ENCODE peak calls at places on chromosomes 6 and 20, in four cellular contexts. G is GM23248, T is HCT116, X is hepatocyte. M is an unnamed sample.

GRCh38 chr6:67952121-67952520 is 683.0 kb upstream of the ADGRB3 start:
- DNase-seq in T (no peak), X (peak; percentile 4), G (no peak), M (no peak)

GRCh38 chr20:41029150-41029872 is 689 bp downstream of the TOP1 start:
- DNase-seq in G (peak; percentile 67), T (no peak), X (peak; percentile 59), M (peak; percentile 69)

GRCh38 chr6:93896081-93896480 is 476.7 kb upstream of the EPHA7 start:
- DNase-seq in X (no peak), T (no peak), G (no peak), M (no peak)

GRCh38 chr20:48621256-48622078 is 206.3 kb downstream of the PREX1 start:
- DNase-seq in T (no peak), G (peak; percentile 68), X (peak; percentile 42), M (no peak)

GRCh38 chr6:21914121-21914973 is 320.8 kb downstream of the SOX4 start:
- DNase-seq in X (peak; percentile 51), G (no peak), T (no peak), M (no peak)

GRCh38 chr20:51860015-51860882 is 57.9 kb upstream of the SALL4 start:
- DNase-seq in X (peak; percentile 60), T (no peak), G (peak; percentile 82), M (no peak)

GRCh38 chr6:80148220-80148619 is 41.7 kb downstream of the BCKDHB start:
- DNase-seq in G (no peak), X (no peak), T (no peak), M (no peak)

GRCh38 chr20:46088409-46089075 is 1.2 kb downstream of the NCOA5 start:
- DNase-seq in G (peak; percentile 59), X (peak; percentile 28), T (no peak), M (peak; percentile 72)

GRCh38 chr6:91341473-91341872 is 754.6 kb upstream of the MAP3K7 start:
- DNase-seq in X (no peak), G (no peak), T (no peak), M (no peak)

GRCh38 chr6:170435766-170436165 is 117.3 kb downstream of the PSMB1 start:
- DNase-seq in T (no peak), X (no peak), G (no peak), M (no peak)

GRCh38 chr20:50267041-50267865 is 76.6 kb downstream of the CEBPB start:
- DNase-seq in G (peak; percentile 88), T (peak; percentile 67), X (peak; percentile 44), M (no peak)

GRCh38 chr20:4046926-4047325 is 31.6 kb upstream of the RNF24 start:
- DNase-seq in G (no peak), T (no peak), X (no peak), M (no peak)

GRCh38 chr6:53377289-53377688 is 28.5 kb upstream of the ELOVL5 start:
- DNase-seq in T (no peak), X (no peak), G (no peak), M (no peak)

DNA sequence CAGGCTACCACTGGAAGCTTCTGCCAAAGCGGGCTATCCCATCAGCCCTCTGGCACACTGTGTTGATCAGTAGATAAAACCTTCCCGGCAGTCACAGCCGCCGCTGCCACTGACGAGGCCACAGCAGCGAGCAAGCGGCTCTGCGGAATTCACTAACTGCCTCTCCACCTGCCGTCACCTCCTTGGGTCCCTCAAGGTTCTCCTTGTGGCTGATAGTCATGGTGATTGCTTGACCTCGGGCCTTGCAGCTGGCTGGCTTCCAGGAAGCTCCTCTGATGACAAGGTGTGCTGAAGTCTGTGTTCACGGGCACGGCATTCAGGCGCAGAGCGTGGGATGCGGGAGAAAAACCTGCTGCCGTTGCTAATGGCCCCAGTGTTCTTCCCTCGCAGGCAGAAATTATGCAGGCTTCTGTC is 315.8 kb downstream of the TFAP2A start:
- DNase-seq in T (no peak), X (peak; percentile 13), G (no peak), M (no peak)
- H3K79me2 ChIP-seq in T (no peaks in the 10 kb centered on the region), X (no peaks in the 10 kb centered on the region), G (no peaks in the 10 kb centered on the region), M (no peaks in the 10 kb centered on the region)

GRCh38 chr20:36399147-36399968 is 93.2 kb downstream of the DLGAP4 start:
- DNase-seq in G (peak; percentile 42), X (peak; percentile 57), T (peak; percentile 91), M (peak; percentile 88)
- H2AFZ ChIP-seq in G (no peak overlapping the region), X (no peak overlapping the region), T (peak overlapping the region; percentile 81), M (no peak overlapping the region)

GRCh38 chr20:57672164-57672563 is 37.7 kb downstream of the PMEPA1 start:
- DNase-seq in G (peak; percentile 86), T (no peak), X (no peak), M (no peak)

GRCh38 chr20:57672953-57673575 is 36.8 kb downstream of the PMEPA1 start:
- DNase-seq in T (no peak), G (peak; percentile 20), X (no peak), M (no peak)

GRCh38 chr20:57671072-57671391 is 38.8 kb downstream of the PMEPA1 start:
- DNase-seq in G (no peak), X (no peak), T (no peak), M (no peak)

GRCh38 chr20:57670288-57671071 is 39.3 kb downstream of the PMEPA1 start:
- DNase-seq in T (no peak), G (no peak), X (no peak), M (no peak)

GRCh38 chr20:57671662-57672061 is 38.2 kb downstream of the PMEPA1 start:
- DNase-seq in X (no peak), T (no peak), G (peak; percentile 36), M (no peak)
- H3K79me2 ChIP-seq in X (peaks cover 41% of the 10 kb centered on the region), T (no peaks in the 10 kb centered on the region), G (peaks cover 95% of the 10 kb centered on the region), M (no peaks in the 10 kb centered on the region)

GRCh38 chr6:133837801-133838349 is 51.0 kb upstream of the TCF21 start:
- DNase-seq in T (peak; percentile 68), G (peak; percentile 61), X (peak; percentile 83), M (peak; percentile 77)

GRCh38 chr6:133835901-133836300 is 53.0 kb upstream of the TCF21 start:
- DNase-seq in G (peak; percentile 26), X (no peak), T (no peak), M (no peak)

GRCh38 chr6:133833905-133834304 is 55.0 kb upstream of the TCF21 start:
- DNase-seq in G (no peak), T (no peak), X (peak; percentile 28), M (no peak)

DNA sequence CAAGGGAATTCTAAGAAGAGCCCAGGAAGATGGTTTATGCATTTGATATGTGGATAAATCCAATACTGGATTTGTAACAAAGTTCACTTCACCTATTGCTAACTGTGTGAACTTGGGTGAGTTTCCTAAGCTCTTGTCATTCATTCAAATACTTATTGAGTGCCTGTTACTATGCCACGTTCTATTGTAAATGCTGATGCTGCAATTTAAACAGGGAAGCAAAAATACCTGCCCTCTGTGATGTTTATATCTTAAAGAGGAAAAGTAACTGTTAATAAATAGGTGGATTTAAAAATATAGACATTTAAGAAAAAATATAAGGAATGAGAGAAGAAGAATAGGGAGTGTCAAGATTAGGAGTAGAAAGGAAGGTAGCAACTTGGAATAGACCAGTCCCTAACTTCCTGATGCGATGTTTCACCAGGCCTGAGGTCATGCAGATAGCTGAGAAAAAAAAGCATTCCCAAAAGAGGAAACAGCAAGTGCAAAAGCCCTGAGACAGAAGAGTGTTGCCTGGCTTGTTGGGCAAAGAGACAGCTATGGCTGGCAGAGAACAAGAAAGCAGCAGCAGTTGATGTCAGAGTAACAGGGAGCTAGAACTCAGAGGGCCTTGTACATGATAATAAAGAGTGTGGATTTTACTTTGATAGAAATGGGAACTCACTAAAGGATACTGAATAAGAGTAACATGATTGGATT is 54.3 kb upstream of the TCF21 start:
- DNase-seq in G (no peak), X (no peak), T (no peak), M (no peak)
- H2AFZ ChIP-seq in G (peak overlapping the region; percentile 49), X (no peak overlapping the region), T (no peak overlapping the region), M (no peak overlapping the region)

DNA sequence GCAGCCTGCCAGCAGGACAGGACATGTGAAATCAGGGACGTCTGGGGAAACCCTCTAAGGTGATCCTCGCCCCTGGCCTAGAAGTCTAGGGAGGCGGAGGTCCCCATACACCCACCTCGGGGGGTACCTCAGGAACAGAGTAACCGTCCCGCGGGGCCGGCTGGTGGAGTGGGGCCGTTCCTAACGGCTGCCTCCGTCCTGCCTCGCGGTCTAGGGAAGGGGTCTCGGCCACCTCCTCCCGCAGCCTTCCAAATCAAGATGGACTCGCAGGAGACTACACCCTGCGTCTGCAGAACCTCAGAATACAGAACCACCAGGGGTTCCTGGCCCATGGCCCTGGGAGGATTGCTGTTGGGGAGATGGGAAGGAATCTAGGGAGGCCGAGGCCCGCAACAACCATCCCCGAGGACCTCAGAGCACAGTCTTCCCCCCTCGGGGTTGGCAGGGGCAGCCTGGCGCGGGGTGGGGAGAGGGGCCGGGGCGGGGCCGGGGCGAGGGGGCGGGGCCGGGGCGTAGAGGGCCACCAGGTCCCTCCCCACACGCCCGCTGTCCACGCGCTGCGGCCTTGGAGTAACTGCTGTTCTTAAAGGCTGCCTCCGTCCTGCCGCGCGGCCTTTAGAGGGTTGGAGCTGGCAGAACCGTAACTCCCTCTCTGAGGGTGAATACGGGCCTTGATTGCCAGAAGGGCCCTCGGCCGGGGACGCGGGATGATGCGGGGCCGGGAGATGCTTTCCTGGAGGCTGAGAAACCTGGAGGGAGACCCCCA is 89.0 kb upstream of the MLN start:
- DNase-seq in X (no peak), T (no peak), G (no peak), M (no peak)
- H3K79me2 ChIP-seq in X (no peaks in the 10 kb centered on the region), T (no peaks in the 10 kb centered on the region), G (no peaks in the 10 kb centered on the region), M (no peaks in the 10 kb centered on the region)

DNA sequence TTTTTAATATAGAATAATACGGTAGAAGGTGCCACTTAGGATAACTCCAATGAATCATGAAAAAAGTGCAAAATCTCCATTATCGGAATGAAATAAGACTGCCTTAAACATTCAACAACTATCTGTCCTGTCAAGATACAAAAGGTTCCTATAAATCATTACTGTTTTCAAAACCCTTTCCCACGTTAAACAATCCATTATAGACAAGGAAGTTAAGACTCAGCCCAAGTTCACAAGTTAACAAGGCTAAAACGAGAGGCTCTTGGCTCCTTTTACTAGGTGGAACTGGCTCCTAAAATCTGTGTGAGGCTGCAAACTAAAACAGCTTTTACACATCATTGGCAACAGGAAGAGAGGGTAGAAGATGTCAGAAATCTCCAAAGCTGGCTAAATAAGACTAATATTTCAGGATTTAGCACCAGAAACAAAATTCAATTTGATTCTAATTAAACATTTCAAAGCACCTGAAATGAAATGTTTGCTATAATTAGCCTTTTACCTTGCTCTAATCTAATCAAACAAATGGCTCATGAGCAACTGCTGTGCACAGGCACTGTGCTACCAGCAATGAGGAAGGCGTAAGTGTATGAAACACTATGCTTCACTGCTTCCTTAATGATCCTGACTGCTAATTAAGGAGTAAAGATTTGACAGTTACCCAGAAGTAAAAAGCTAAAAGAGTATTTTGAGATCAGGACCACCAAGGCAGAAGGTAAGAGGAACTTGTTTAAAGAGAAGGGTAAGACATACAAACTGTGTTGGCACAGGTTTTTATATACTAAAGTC is 109.7 kb downstream of the DST start:
- DNase-seq in G (no peak), X (no peak), T (no peak), M (peak; percentile 95)
- H2AFZ ChIP-seq in G (no peak overlapping the region), X (no peak overlapping the region), T (no peak overlapping the region), M (no peak overlapping the region)

DNA sequence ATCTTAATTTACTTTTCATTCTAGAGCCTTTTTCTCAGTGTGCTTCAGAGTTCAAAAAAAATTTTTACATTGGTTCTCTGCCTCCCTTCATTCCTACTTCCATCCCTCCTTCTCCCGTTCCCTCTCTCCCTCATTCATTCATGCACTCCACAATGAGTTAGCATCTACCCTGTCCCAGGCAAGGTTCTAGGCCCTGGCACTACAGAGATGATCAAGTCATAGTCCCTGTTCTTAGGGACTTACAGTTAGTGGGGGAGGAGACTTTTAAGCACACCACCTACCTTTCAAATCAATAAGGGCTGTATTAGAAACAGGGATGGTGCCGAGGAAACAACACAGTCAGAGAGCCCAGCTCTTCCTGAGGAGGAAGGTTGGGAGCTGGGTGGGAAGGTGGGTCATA is 40.3 kb downstream of the MAP3K5 start:
- DNase-seq in T (no peak), G (no peak), X (no peak), M (no peak)
- H3K79me2 ChIP-seq in T (no peaks in the 10 kb centered on the region), G (no peaks in the 10 kb centered on the region), X (no peaks in the 10 kb centered on the region), M (no peaks in the 10 kb centered on the region)